ENCODE peak calls at places on chromosomes 4 and X, in four cellular contexts. One of them, this sample, is unnamed.

GRCh38 chrX:82134378-82134777 is 932.5 kb downstream of the SH3BGRL start:
- DNase-seq in neural progenitor cell: no peak
- DNase-seq in K562: no peak
- DNase-seq in uterus: no peak
- DNase-seq in this sample: no peak

GRCh38 chr4:99815597-99816011 is 1.0 kb upstream of the DAPP1 start:
- DNase-seq in neural progenitor cell: no peak
- DNase-seq in K562: no peak
- DNase-seq in uterus: no peak
- DNase-seq in this sample: no peak

GRCh38 chrX:46551494-46552128 is 6.4 kb upstream of the ZNF674 start:
- DNase-seq in neural progenitor cell: peak
- DNase-seq in K562: peak
- DNase-seq in uterus: no peak
- DNase-seq in this sample: no peak

GRCh38 chrX:97639526-97639925 is 755.8 kb downstream of the RPA4 start:
- DNase-seq in neural progenitor cell: peak
- DNase-seq in K562: no peak
- DNase-seq in uterus: no peak
- DNase-seq in this sample: no peak

GRCh38 chr4:23946307-23946706 is 56.5 kb upstream of the PPARGC1A start:
- DNase-seq in neural progenitor cell: peak
- DNase-seq in K562: no peak
- DNase-seq in uterus: no peak
- DNase-seq in this sample: no peak

GRCh38 chrX:123464709-123465108 is 268.1 kb downstream of the THOC2 start:
- DNase-seq in neural progenitor cell: no peak
- DNase-seq in K562: peak
- DNase-seq in uterus: no peak
- DNase-seq in this sample: no peak

GRCh38 chrX:134460861-134461218 is 875 bp downstream of the HPRT1 start:
- DNase-seq in neural progenitor cell: no peak
- DNase-seq in K562: peak
- DNase-seq in uterus: no peak
- DNase-seq in this sample: no peak

GRCh38 chrX:152641996-152642395 is 4.3 kb downstream of the GABRQ start:
- DNase-seq in neural progenitor cell: peak
- DNase-seq in K562: peak
- DNase-seq in uterus: no peak
- DNase-seq in this sample: no peak

GRCh38 chr4:183903021-183903760 is 1.9 kb upstream of the STOX2 start:
- DNase-seq in neural progenitor cell: no peak
- DNase-seq in K562: no peak
- DNase-seq in uterus: no peak
- DNase-seq in this sample: no peak

GRCh38 chr4:122045533-122045932 is 93.7 kb upstream of the TRPC3 start:
- DNase-seq in neural progenitor cell: no peak
- DNase-seq in K562: peak
- DNase-seq in uterus: no peak
- DNase-seq in this sample: no peak

GRCh38 chrX:106220177-106220576 is 52.1 kb downstream of the PWWP3B start:
- DNase-seq in neural progenitor cell: no peak
- DNase-seq in K562: no peak
- DNase-seq in uterus: no peak
- DNase-seq in this sample: no peak

GRCh38 chr4:140152015-140152703 is 1.8 kb downstream of the MAML3 start:
- DNase-seq in neural progenitor cell: peak
- DNase-seq in K562: peak
- DNase-seq in uterus: peak
- DNase-seq in this sample: peak
- TF ChIP-seq CTCF in neural progenitor cell: peak
- TF ChIP-seq CTCF in K562: peak
- TF ChIP-seq CTCF in uterus: peak
- TF ChIP-seq CTCF in this sample: peak

GRCh38 chrX:111244238-111244750 is 26.0 kb downstream of the CAPN6 start:
- DNase-seq in neural progenitor cell: peak
- DNase-seq in K562: peak
- DNase-seq in uterus: no peak
- DNase-seq in this sample: no peak
- TF ChIP-seq CTCF in neural progenitor cell: peak
- TF ChIP-seq CTCF in K562: peak
- TF ChIP-seq CTCF in uterus: peak
- TF ChIP-seq CTCF in this sample: peak

GRCh38 chr4:64584125-64584524 is 174.9 kb upstream of the TECRL start:
- DNase-seq in neural progenitor cell: peak
- DNase-seq in K562: no peak
- DNase-seq in uterus: no peak
- DNase-seq in this sample: no peak

GRCh38 chr4:64588507-64588906 is 179.3 kb upstream of the TECRL start:
- DNase-seq in neural progenitor cell: no peak
- DNase-seq in K562: no peak
- DNase-seq in uterus: no peak
- DNase-seq in this sample: no peak

GRCh38 chr4:64581422-64581821 is 172.2 kb upstream of the TECRL start:
- DNase-seq in neural progenitor cell: no peak
- DNase-seq in K562: no peak
- DNase-seq in uterus: no peak
- DNase-seq in this sample: no peak

GRCh38 chr4:64582492-64582891 is 173.2 kb upstream of the TECRL start:
- DNase-seq in neural progenitor cell: peak
- DNase-seq in K562: no peak
- DNase-seq in uterus: no peak
- DNase-seq in this sample: no peak

DNA sequence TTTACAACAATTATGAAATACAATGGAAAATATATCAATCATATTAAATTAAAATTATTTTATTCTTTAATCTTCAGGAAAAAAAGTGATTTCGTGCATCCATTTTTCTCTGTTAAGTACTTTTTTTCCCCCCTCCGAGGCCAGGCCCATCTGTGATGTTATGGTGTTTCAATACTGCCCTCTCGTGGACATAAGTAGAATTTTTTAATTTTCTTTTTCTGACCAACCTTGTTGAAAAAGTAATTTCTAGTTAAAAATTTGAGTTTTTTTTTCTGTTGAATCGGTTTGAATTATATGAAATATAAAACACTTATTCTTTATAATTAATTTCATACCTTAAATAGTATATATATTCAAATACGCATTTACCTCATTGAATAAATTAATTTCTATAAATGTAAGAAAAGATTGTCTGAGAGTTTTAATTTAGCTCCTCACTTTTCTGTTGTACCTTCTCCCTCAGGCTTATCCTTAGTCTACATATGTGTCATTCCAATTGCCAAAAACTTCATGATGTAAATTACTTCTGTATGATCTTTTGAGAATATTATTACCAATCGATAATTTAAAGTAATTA is 175.8 kb upstream of the TECRL start:
- DNase-seq in neural progenitor cell: peak
- DNase-seq in K562: peak
- DNase-seq in uterus: no peak
- DNase-seq in this sample: no peak
- TF ChIP-seq CTCF in neural progenitor cell: peak
- TF ChIP-seq CTCF in K562: peak
- TF ChIP-seq CTCF in uterus: peak
- TF ChIP-seq CTCF in this sample: peak

GRCh38 chrX:155000841-155001240 is 21.7 kb downstream of the F8 start:
- DNase-seq in neural progenitor cell: no peak
- DNase-seq in K562: no peak
- DNase-seq in uterus: no peak
- DNase-seq in this sample: no peak
- TF ChIP-seq CTCF in neural progenitor cell: no peak
- TF ChIP-seq CTCF in K562: no peak
- TF ChIP-seq CTCF in uterus: no peak
- TF ChIP-seq CTCF in this sample: no peak

GRCh38 chrX:154315416-154315815 is 19.8 kb downstream of the TKTL1 start:
- DNase-seq in neural progenitor cell: no peak
- DNase-seq in K562: no peak
- DNase-seq in uterus: no peak
- DNase-seq in this sample: no peak

GRCh38 chrX:154321624-154322023 is 26.0 kb downstream of the TKTL1 start:
- DNase-seq in neural progenitor cell: no peak
- DNase-seq in K562: peak
- DNase-seq in uterus: no peak
- DNase-seq in this sample: no peak

GRCh38 chrX:154320406-154320805 is 24.8 kb downstream of the TKTL1 start:
- DNase-seq in neural progenitor cell: no peak
- DNase-seq in K562: no peak
- DNase-seq in uterus: no peak
- DNase-seq in this sample: no peak

GRCh38 chrX:154321152-154321551 is 25.6 kb downstream of the TKTL1 start:
- DNase-seq in neural progenitor cell: no peak
- DNase-seq in K562: no peak
- DNase-seq in uterus: no peak
- DNase-seq in this sample: no peak

DNA sequence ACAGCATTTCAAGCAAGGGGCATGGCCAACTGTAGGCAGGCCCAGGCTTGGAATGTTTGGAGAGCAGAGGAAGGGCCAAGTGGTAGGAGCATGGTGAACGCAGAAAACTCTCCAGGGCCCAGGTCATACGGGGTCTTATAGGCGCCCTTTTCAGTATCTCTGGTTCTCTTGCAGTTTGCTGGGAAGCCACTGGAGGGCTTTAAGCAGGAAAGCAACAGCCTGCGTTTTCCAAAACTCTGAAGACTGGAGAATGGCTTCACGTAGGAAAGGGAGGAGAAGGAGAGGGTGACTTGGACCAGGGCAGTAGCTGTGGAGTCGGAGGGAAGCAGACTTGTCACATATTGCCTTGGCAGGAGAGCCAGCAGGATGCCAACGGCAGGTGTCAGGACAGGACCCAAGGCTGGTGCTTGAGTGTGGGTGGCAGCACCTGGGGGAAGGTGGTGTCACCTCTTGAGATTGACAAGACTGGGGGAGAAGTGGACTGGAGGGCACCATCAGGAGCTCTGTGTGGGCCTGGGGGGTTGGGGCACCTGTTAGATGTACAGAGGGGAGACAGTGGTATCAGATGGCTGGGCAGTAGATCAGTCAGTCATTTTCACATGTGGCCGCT is 21.9 kb downstream of the TKTL1 start:
- DNase-seq in neural progenitor cell: peak
- DNase-seq in K562: peak
- DNase-seq in uterus: no peak
- DNase-seq in this sample: no peak
- TF ChIP-seq CTCF in neural progenitor cell: peak
- TF ChIP-seq CTCF in K562: peak
- TF ChIP-seq CTCF in uterus: peak
- TF ChIP-seq CTCF in this sample: peak

GRCh38 chrX:74321191-74321590 is 17.2 kb downstream of the ZCCHC13 start:
- DNase-seq in neural progenitor cell: no peak
- DNase-seq in K562: no peak
- DNase-seq in uterus: no peak
- DNase-seq in this sample: no peak

GRCh38 chrX:74325130-74326059 is 21.4 kb downstream of the ZCCHC13 start:
- DNase-seq in neural progenitor cell: peak
- DNase-seq in K562: peak
- DNase-seq in uterus: no peak
- DNase-seq in this sample: no peak
- TF ChIP-seq CTCF in neural progenitor cell: peak
- TF ChIP-seq CTCF in K562: peak
- TF ChIP-seq CTCF in uterus: no peak
- TF ChIP-seq CTCF in this sample: no peak

GRCh38 chr4:185425600-185426352 is at the start of gene UFSP2:
- DNase-seq in neural progenitor cell: peak
- DNase-seq in K562: peak
- DNase-seq in uterus: peak
- DNase-seq in this sample: peak
- TF ChIP-seq CTCF in neural progenitor cell: no peak
- TF ChIP-seq CTCF in K562: no peak
- TF ChIP-seq CTCF in uterus: no peak
- TF ChIP-seq CTCF in this sample: peak

GRCh38 chrX:6293716-6294115 is 65.0 kb upstream of the NLGN4X start:
- DNase-seq in neural progenitor cell: no peak
- DNase-seq in K562: no peak
- DNase-seq in uterus: no peak
- DNase-seq in this sample: no peak

GRCh38 chrX:6291444-6291843 is 62.8 kb upstream of the NLGN4X start:
- DNase-seq in neural progenitor cell: no peak
- DNase-seq in K562: no peak
- DNase-seq in uterus: no peak
- DNase-seq in this sample: no peak

GRCh38 chrX:6292599-6292998 is 63.9 kb upstream of the NLGN4X start:
- DNase-seq in neural progenitor cell: peak
- DNase-seq in K562: no peak
- DNase-seq in uterus: no peak
- DNase-seq in this sample: no peak
- TF ChIP-seq CTCF in neural progenitor cell: peak
- TF ChIP-seq CTCF in K562: no peak
- TF ChIP-seq CTCF in uterus: no peak
- TF ChIP-seq CTCF in this sample: peak

DNA sequence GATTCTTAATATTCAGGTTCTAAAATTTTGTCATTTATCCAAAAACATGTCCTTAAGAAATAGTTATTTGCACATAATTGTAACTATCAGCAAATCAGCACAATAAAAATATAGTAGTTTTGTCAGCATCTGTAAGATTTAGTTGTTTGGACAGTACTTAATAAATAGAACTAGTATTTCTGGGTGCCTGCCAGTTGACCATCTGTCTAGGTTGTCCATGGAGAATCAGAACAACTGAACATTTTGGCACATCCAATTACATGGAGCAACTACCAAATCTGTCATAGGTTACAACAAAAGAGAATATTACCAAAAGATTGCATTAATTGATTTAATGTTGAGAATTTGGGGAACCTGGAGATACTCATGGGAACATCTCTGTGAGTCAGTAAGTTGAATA is 305.5 kb upstream of the TACR3 start:
- DNase-seq in neural progenitor cell: no peak
- DNase-seq in K562: no peak
- DNase-seq in uterus: no peak
- DNase-seq in this sample: no peak
- TF ChIP-seq CTCF in neural progenitor cell: no peak
- TF ChIP-seq CTCF in K562: no peak
- TF ChIP-seq CTCF in uterus: no peak
- TF ChIP-seq CTCF in this sample: no peak

DNA sequence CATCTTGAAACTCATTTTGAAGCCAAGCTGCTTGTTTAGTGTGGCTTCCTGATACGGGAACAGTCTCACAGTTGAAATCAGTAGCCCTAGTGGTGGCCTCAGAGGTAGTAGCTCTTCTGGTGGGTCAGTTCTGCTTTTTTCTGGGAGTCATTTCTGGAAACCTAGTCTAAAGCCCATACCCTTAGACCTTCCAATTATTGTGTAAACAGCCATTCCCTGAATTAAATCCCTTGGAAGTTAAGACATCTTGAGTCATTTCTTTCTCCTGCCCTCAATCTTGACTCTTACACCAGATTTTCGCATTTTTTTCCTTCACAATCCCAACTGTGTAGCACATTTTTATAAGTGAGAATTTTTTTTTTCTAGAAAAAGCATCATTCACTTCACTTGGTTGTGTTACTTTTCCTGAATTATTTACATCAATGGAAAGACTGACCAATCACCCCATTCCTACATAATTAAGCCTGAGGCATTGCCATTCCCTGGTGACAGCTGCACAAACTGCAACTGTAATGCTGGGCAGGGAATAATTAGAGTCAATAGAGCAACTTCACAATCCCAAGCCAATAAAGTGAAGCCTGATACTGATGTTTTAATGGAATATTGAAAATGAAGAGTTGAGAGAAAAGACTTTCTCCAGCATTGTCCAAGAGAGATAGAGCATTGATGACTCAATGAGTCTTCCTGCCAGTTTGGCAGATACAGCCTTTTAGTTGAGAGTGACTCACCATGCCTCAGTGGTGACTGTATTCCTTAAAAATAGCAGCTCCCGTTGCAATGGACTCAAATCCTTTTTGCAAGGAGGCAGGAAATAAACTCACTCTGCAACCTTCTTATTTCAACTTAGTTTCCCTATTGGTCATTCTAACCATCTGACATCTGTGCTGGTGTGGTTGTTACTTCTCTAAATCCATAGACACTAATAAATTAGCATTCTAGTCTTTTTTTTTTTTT is 13.0 kb upstream of the SEPSECS start:
- DNase-seq in neural progenitor cell: no peak
- DNase-seq in K562: peak
- DNase-seq in uterus: peak
- DNase-seq in this sample: no peak
- TF ChIP-seq CTCF in neural progenitor cell: no peak
- TF ChIP-seq CTCF in K562: peak
- TF ChIP-seq CTCF in uterus: no peak
- TF ChIP-seq CTCF in this sample: no peak

This sample was measured in type B pancreatic cell.